ENCODE peak calls at places on chromosomes 3 and 15, in seven cellular contexts. One of them, this sample, is unnamed.

GRCh38 chr15:40821195-40821594 is 7.3 kb downstream of the PPP1R14D start:
- DNase-seq in IMR-90: no peak
- DNase-seq in H9: no peak
- DNase-seq in neuronal stem cell: no peak
- DNase-seq in mesendoderm: no peak
- DNase-seq in H1: no peak
- DNase-seq in trophoblast cell: no peak
- DNase-seq in this sample: no peak

GRCh38 chr15:59166156-59166555 is 40.5 kb upstream of the LDHAL6B start:
- DNase-seq in H1: no peak
- DNase-seq in trophoblast cell: no peak
- DNase-seq in neuronal stem cell: no peak
- DNase-seq in H9: no peak
- DNase-seq in IMR-90: peak; percentile 27
- DNase-seq in mesendoderm: no peak
- DNase-seq in this sample: peak; percentile 64

GRCh38 chr15:25763206-25763880 is 99.8 kb downstream of the ATP10A start:
- DNase-seq in H9: no peak
- DNase-seq in neuronal stem cell: no peak
- DNase-seq in trophoblast cell: no peak
- DNase-seq in mesendoderm: no peak
- DNase-seq in H1: no peak
- DNase-seq in IMR-90: peak; percentile 61
- DNase-seq in this sample: no peak

GRCh38 chr3:31288641-31289100 is 244.1 kb upstream of the STT3B start:
- DNase-seq in H9: peak; percentile 53
- DNase-seq in IMR-90: peak; percentile 60
- DNase-seq in neuronal stem cell: peak; percentile 74
- DNase-seq in trophoblast cell: peak; percentile 84
- DNase-seq in H1: no peak
- DNase-seq in mesendoderm: peak; percentile 75
- DNase-seq in this sample: peak; percentile 64

GRCh38 chr3:138493804-138494606 is 59.6 kb downstream of the ESYT3 start:
- DNase-seq in neuronal stem cell: no peak
- DNase-seq in mesendoderm: no peak
- DNase-seq in H1: no peak
- DNase-seq in IMR-90: peak; percentile 87
- DNase-seq in trophoblast cell: peak; percentile 10
- DNase-seq in H9: no peak
- DNase-seq in this sample: peak; percentile 73

GRCh38 chr3:10187295-10187876 is 22.7 kb downstream of the IRAK2 start:
- DNase-seq in H1: no peak
- DNase-seq in trophoblast cell: no peak
- DNase-seq in IMR-90: no peak
- DNase-seq in mesendoderm: no peak
- DNase-seq in H9: no peak
- DNase-seq in neuronal stem cell: no peak
- DNase-seq in this sample: no peak

GRCh38 chr15:60000824-60001641 is 3.1 kb upstream of the FOXB1 start:
- DNase-seq in IMR-90: no peak
- DNase-seq in mesendoderm: no peak
- DNase-seq in H1: no peak
- DNase-seq in trophoblast cell: no peak
- DNase-seq in neuronal stem cell: peak; percentile 24
- DNase-seq in H9: no peak
- DNase-seq in this sample: no peak

GRCh38 chr3:62128028-62128427 is 245.3 kb downstream of the FEZF2 start:
- DNase-seq in trophoblast cell: no peak
- DNase-seq in mesendoderm: no peak
- DNase-seq in neuronal stem cell: no peak
- DNase-seq in H1: no peak
- DNase-seq in IMR-90: no peak
- DNase-seq in H9: no peak
- DNase-seq in this sample: no peak

GRCh38 chr3:125085166-125085565 is 29.4 kb upstream of the HEG1 start:
- DNase-seq in IMR-90: no peak
- DNase-seq in neuronal stem cell: no peak
- DNase-seq in mesendoderm: no peak
- DNase-seq in trophoblast cell: no peak
- DNase-seq in H1: no peak
- DNase-seq in H9: no peak
- DNase-seq in this sample: no peak

GRCh38 chr15:35507932-35508638 is 37.9 kb downstream of the DPH6 start:
- DNase-seq in H9: no peak
- DNase-seq in H1: no peak
- DNase-seq in mesendoderm: no peak
- DNase-seq in trophoblast cell: no peak
- DNase-seq in neuronal stem cell: peak; percentile 5
- DNase-seq in IMR-90: no peak
- DNase-seq in this sample: no peak

GRCh38 chr3:95200384-95200783 is 1137.5 kb downstream of the NSUN3 start:
- DNase-seq in neuronal stem cell: no peak
- DNase-seq in mesendoderm: no peak
- DNase-seq in trophoblast cell: no peak
- DNase-seq in H1: no peak
- DNase-seq in H9: no peak
- DNase-seq in IMR-90: no peak
- DNase-seq in this sample: no peak

GRCh38 chr15:39746176-39746575 is 36.5 kb downstream of the FSIP1 start:
- DNase-seq in H1: no peak
- DNase-seq in trophoblast cell: no peak
- DNase-seq in IMR-90: peak; percentile 23
- DNase-seq in neuronal stem cell: no peak
- DNase-seq in H9: no peak
- DNase-seq in mesendoderm: no peak
- DNase-seq in this sample: peak; percentile 42

GRCh38 chr15:39747326-39747725 is 35.3 kb downstream of the FSIP1 start:
- DNase-seq in neuronal stem cell: no peak
- DNase-seq in IMR-90: peak; percentile 84
- DNase-seq in trophoblast cell: no peak
- DNase-seq in mesendoderm: no peak
- DNase-seq in H9: no peak
- DNase-seq in H1: no peak
- DNase-seq in this sample: peak; percentile 47

GRCh38 chr15:39748276-39748675 is 34.4 kb downstream of the FSIP1 start:
- DNase-seq in H1: no peak
- DNase-seq in mesendoderm: no peak
- DNase-seq in trophoblast cell: peak; percentile 13
- DNase-seq in IMR-90: no peak
- DNase-seq in neuronal stem cell: no peak
- DNase-seq in H9: no peak
- DNase-seq in this sample: no peak

GRCh38 chr15:39745415-39745814 is 37.2 kb downstream of the FSIP1 start:
- DNase-seq in neuronal stem cell: no peak
- DNase-seq in H1: no peak
- DNase-seq in H9: no peak
- DNase-seq in trophoblast cell: no peak
- DNase-seq in IMR-90: no peak
- DNase-seq in mesendoderm: no peak
- DNase-seq in this sample: no peak

DNA sequence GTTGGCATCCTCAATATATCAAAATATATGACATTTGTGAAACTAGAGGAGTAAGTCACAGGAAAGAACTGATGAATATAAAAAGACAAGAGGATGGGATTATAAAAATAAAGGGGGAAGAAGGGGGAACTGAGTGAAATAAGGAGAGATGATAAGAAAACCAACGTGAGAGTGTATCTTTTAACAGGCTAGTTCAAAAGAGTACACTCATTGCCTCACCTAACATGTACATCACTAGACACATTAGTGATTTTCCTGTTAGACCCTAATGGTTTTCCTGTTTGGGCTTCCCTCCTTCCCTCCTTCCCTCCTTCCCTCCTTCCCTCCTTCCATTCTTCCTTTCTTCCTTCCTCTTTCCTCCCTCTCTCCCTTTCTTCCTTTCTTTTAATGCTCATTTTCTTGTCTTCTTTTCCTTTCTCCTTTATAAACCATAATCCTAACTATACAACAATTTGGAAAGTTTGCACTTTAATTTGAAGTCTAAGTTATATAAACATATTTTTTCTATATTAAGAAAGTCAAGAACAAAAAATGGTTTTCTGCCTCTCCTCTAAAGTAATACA is 35.8 kb downstream of the FSIP1 start:
- DNase-seq in neuronal stem cell: no peak
- DNase-seq in H1: no peak
- DNase-seq in trophoblast cell: no peak
- DNase-seq in IMR-90: no peak
- DNase-seq in mesendoderm: no peak
- DNase-seq in H9: no peak
- DNase-seq in this sample: no peak
- H2AK5ac ChIP-seq in neuronal stem cell: no peak overlapping the region
- H2AK5ac ChIP-seq in H1: no peak overlapping the region
- H2AK5ac ChIP-seq in trophoblast cell: no peak overlapping the region
- H2AK5ac ChIP-seq in IMR-90: peak overlapping the region; percentile 47
- H2AK5ac ChIP-seq in mesendoderm: no peak overlapping the region
- H2AK5ac ChIP-seq in H9: no peak overlapping the region
- H2AK5ac ChIP-seq in this sample: no peak overlapping the region

DNA sequence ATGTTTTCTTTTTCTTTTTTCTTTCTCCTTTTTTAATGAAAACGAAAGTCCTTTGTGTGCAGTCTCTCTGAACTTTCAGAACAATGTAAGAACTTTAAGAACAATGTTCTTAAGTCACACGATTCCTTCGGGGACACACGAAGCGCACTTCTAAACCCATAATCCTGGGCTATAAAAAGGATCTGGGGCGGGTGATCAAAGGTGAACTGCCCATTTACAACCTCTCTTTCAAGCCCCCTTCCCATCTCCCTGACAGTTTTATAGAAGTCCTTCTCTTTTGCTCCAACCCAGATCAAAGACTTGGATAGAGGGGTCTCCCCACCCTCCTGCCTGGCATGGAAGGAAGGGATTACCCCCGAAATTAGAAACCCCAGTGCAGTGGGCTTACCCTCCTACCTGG is 126.8 kb downstream of the BDH1 start:
- DNase-seq in IMR-90: no peak
- DNase-seq in H9: no peak
- DNase-seq in mesendoderm: no peak
- DNase-seq in neuronal stem cell: no peak
- DNase-seq in trophoblast cell: no peak
- DNase-seq in H1: no peak
- DNase-seq in this sample: no peak
- H2AK5ac ChIP-seq in IMR-90: no peak overlapping the region
- H2AK5ac ChIP-seq in H9: no peak overlapping the region
- H2AK5ac ChIP-seq in mesendoderm: no peak overlapping the region
- H2AK5ac ChIP-seq in neuronal stem cell: no peak overlapping the region
- H2AK5ac ChIP-seq in trophoblast cell: no peak overlapping the region
- H2AK5ac ChIP-seq in H1: no peak overlapping the region
- H2AK5ac ChIP-seq in this sample: peak overlapping the region; percentile 90

GRCh38 chr3:48555949-48556795 is 431 bp downstream of the PFKFB4 start:
- DNase-seq in trophoblast cell: peak; percentile 26
- DNase-seq in H9: no peak
- DNase-seq in H1: no peak
- DNase-seq in neuronal stem cell: no peak
- DNase-seq in mesendoderm: no peak
- DNase-seq in IMR-90: no peak
- DNase-seq in this sample: no peak

GRCh38 chr3:48561045-48561736 is 2.4 kb downstream of the UCN2 start:
- DNase-seq in mesendoderm: peak; percentile 80
- DNase-seq in IMR-90: peak; percentile 64
- DNase-seq in trophoblast cell: peak; percentile 20
- DNase-seq in H1: peak; percentile 86
- DNase-seq in H9: peak; percentile 88
- DNase-seq in neuronal stem cell: peak; percentile 62
- DNase-seq in this sample: peak; percentile 83

GRCh38 chr3:48556796-48557626 is at the start of gene PFKFB4:
- DNase-seq in mesendoderm: peak; percentile 100
- DNase-seq in IMR-90: peak; percentile 99
- DNase-seq in H1: peak; percentile 100
- DNase-seq in trophoblast cell: peak; percentile 100
- DNase-seq in H9: peak; percentile 100
- DNase-seq in neuronal stem cell: peak; percentile 99
- DNase-seq in this sample: peak; percentile 99

GRCh38 chr3:48560648-48561018 is 2.9 kb downstream of the UCN2 start:
- DNase-seq in IMR-90: no peak
- DNase-seq in neuronal stem cell: no peak
- DNase-seq in mesendoderm: no peak
- DNase-seq in H1: no peak
- DNase-seq in H9: no peak
- DNase-seq in trophoblast cell: no peak
- DNase-seq in this sample: peak; percentile 61

DNA sequence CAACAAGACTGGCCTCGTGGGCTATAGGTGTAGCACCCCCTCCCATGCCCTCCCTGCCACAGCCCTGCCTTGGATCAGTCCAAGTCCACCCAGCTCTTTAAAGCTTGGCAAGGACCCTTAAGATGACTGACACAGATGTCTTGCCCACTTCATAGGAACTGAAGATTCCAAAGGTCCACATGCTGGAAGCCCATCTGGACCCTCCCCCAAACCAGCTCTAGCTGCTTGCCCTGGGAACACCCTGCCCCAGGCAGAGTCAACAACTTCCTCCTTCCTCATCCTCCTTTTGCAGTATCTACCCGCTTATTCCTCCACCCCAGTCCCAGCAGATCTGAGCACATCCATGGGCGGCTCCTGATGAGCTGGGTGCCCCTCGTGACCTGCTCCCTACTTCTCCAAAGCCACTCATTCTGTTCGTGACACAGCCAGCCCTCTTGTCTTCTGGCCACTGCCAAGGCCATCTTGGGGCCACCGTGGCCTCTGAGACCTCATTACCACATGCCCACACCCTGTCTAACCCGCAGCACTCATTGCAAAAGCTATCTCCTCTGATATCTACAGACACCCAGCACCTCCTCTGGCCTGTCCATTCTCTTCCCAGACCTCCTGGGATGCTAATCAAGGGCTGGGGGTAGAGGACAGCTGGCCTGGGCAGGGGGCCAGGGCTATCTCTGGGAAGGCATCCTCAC is 2.0 kb upstream of the PFKFB4 start:
- DNase-seq in neuronal stem cell: no peak
- DNase-seq in trophoblast cell: peak; percentile 17
- DNase-seq in H1: no peak
- DNase-seq in IMR-90: no peak
- DNase-seq in H9: no peak
- DNase-seq in mesendoderm: no peak
- DNase-seq in this sample: no peak
- H2AK5ac ChIP-seq in neuronal stem cell: peak overlapping the region; percentile 99
- H2AK5ac ChIP-seq in trophoblast cell: peak overlapping the region; percentile 57
- H2AK5ac ChIP-seq in H1: no peak overlapping the region
- H2AK5ac ChIP-seq in IMR-90: peak overlapping the region; percentile 91
- H2AK5ac ChIP-seq in H9: no peak overlapping the region
- H2AK5ac ChIP-seq in mesendoderm: no peak overlapping the region
- H2AK5ac ChIP-seq in this sample: no peak overlapping the region

GRCh38 chr3:50807266-50807665 is 132.5 kb downstream of the DOCK3 start:
- DNase-seq in IMR-90: no peak
- DNase-seq in H9: no peak
- DNase-seq in trophoblast cell: no peak
- DNase-seq in neuronal stem cell: no peak
- DNase-seq in H1: no peak
- DNase-seq in mesendoderm: no peak
- DNase-seq in this sample: no peak

GRCh38 chr3:50811893-50812292 is 137.2 kb downstream of the DOCK3 start:
- DNase-seq in mesendoderm: peak; percentile 12
- DNase-seq in H1: no peak
- DNase-seq in IMR-90: no peak
- DNase-seq in H9: no peak
- DNase-seq in neuronal stem cell: no peak
- DNase-seq in trophoblast cell: peak; percentile 97
- DNase-seq in this sample: no peak

GRCh38 chr3:50805321-50805720 is 130.6 kb downstream of the DOCK3 start:
- DNase-seq in H1: no peak
- DNase-seq in trophoblast cell: peak; percentile 72
- DNase-seq in neuronal stem cell: no peak
- DNase-seq in IMR-90: no peak
- DNase-seq in mesendoderm: no peak
- DNase-seq in H9: no peak
- DNase-seq in this sample: no peak

GRCh38 chr3:50806031-50806430 is 131.3 kb downstream of the DOCK3 start:
- DNase-seq in IMR-90: no peak
- DNase-seq in trophoblast cell: peak; percentile 9
- DNase-seq in mesendoderm: no peak
- DNase-seq in H1: no peak
- DNase-seq in neuronal stem cell: no peak
- DNase-seq in H9: no peak
- DNase-seq in this sample: no peak

GRCh38 chr3:50806806-50807205 is 132.1 kb downstream of the DOCK3 start:
- DNase-seq in H9: peak; percentile 57
- DNase-seq in neuronal stem cell: no peak
- DNase-seq in H1: no peak
- DNase-seq in trophoblast cell: peak; percentile 90
- DNase-seq in IMR-90: no peak
- DNase-seq in mesendoderm: peak; percentile 88
- DNase-seq in this sample: no peak
- H2AK5ac ChIP-seq in H9: no peak overlapping the region
- H2AK5ac ChIP-seq in neuronal stem cell: no peak overlapping the region
- H2AK5ac ChIP-seq in H1: no peak overlapping the region
- H2AK5ac ChIP-seq in trophoblast cell: peak overlapping the region; percentile 70
- H2AK5ac ChIP-seq in IMR-90: no peak overlapping the region
- H2AK5ac ChIP-seq in mesendoderm: no peak overlapping the region
- H2AK5ac ChIP-seq in this sample: no peak overlapping the region

This sample was measured in mesenchymal stem cell.